ENCODE peak calls at places on chromosomes 7 and 10, in eight cellular contexts. B is neural progenitor cell, U is astrocyte of the spinal cord, A is Right ventricle myocardium inferior, K is glutamatergic neuron, F is NCI-H1436, H is AG04449, L is A673. O is an unnamed sample.

GRCh38 chr10:84706875-84707274 is 378.5 kb downstream of the CCSER2 start:
- DNase-seq in H (no peak), U (peak), A (no peak), B (no peak), F (no peak), L (no peak), K (no peak), O (no peak)

GRCh38 chr7:123140561-123140960 is 59.2 kb downstream of the SLC13A1 start:
- DNase-seq in A (no peak), U (no peak), B (no peak), K (no peak), H (no peak), F (no peak), L (no peak), O (no peak)

GRCh38 chr10:115829501-115830215 is 443.3 kb downstream of the GFRA1 start:
- DNase-seq in H (peak), K (no peak), A (no peak), U (peak), B (peak), L (peak), F (no peak), O (no peak)

GRCh38 chr10:63210611-63211196 is 77.6 kb downstream of the NRBF2 start:
- DNase-seq in L (no peak), U (peak), B (no peak), K (no peak), A (no peak), F (no peak), H (no peak), O (no peak)

GRCh38 chr7:2982831-2983230 is 60.8 kb downstream of the CARD11 start:
- DNase-seq in B (no peak), U (no peak), K (no peak), A (no peak), L (no peak), H (no peak), F (no peak), O (no peak)

GRCh38 chr7:2934211-2934731 is 90.2 kb upstream of the GNA12 start:
- DNase-seq in U (peak), L (no peak), K (no peak), H (peak), B (no peak), A (no peak), F (no peak), O (no peak)

GRCh38 chr7:37683263-37684120 is at the start of gene GPR141:
- DNase-seq in L (no peak), H (no peak), U (peak), K (no peak), F (no peak), B (no peak), A (no peak), O (no peak)

GRCh38 chr7:22220947-22221346 is 136.0 kb downstream of the RAPGEF5 start:
- DNase-seq in U (no peak), L (no peak), F (no peak), H (no peak), B (no peak), K (no peak), A (no peak), O (no peak)

GRCh38 chr10:103885617-103886016 is 30.2 kb upstream of the SH3PXD2A start:
- DNase-seq in F (no peak), H (no peak), B (no peak), K (no peak), L (no peak), U (peak), A (no peak), O (no peak)

GRCh38 chr7:74203157-74203556 is 6.6 kb upstream of the LAT2 start:
- DNase-seq in B (peak), F (no peak), K (peak), A (peak), H (no peak), U (peak), L (peak), O (peak)

GRCh38 chr7:47577351-47577919 is 4.5 kb downstream of the TNS3 start:
- DNase-seq in B (no peak), U (no peak), K (no peak), A (peak), L (no peak), F (no peak), H (no peak), O (peak)

GRCh38 chr7:38476764-38477163 is 154.4 kb downstream of the AMPH start:
- DNase-seq in B (no peak), F (no peak), K (no peak), L (no peak), U (no peak), H (no peak), A (no peak), O (no peak)

GRCh38 chr10:1195828-1196227 is 139.6 kb downstream of the WDR37 start:
- DNase-seq in K (peak), U (no peak), B (peak), A (no peak), H (no peak), L (no peak), F (no peak), O (no peak)

GRCh38 chr10:97714401-97715258 is 1.1 kb downstream of the MARVELD1 start:
- DNase-seq in K (peak), U (peak), F (no peak), B (peak), A (peak), L (peak), H (no peak), O (peak)

GRCh38 chr7:159116581-159117339 is 27.9 kb downstream of the VIPR2 start:
- DNase-seq in L (no peak), K (no peak), U (no peak), B (no peak), F (no peak), H (no peak), A (no peak), O (no peak)

GRCh38 chr10:96334888-96335526 is 23.8 kb downstream of the OPALIN start:
- DNase-seq in L (peak), H (no peak), F (peak), K (no peak), A (no peak), U (peak), B (peak), O (no peak)

GRCh38 chr7:81503321-81503720 is 266.5 kb downstream of the HGF start:
- DNase-seq in K (no peak), A (no peak), L (no peak), F (no peak), B (no peak), U (no peak), H (no peak), O (no peak)

O was measured in right cardiac atrium.